ENCODE peak calls at places on chromosomes 4 and X, in eight cellular contexts. Z, F, C, O, I, X, L and J are unnamed samples.

GRCh38 chr4:83074086-83074704 is 39.2 kb downstream of the COPS4 start:
- DNase-seq in I (no peak), C (peak; percentile 79), F (no peak), Z (peak; percentile 90), L (peak; percentile 36), O (no peak), X (peak; percentile 26), J (peak; percentile 79)

GRCh38 chr4:26509681-26510333 is 19.5 kb upstream of the CCKAR start:
- DNase-seq in X (no peak), L (no peak), I (peak; percentile 40), C (no peak), O (no peak), F (no peak), Z (peak; percentile 64), J (peak; percentile 44)

GRCh38 chrX:36803151-36803550 is 205.0 kb upstream of the FAM47C start:
- DNase-seq in X (no peak), O (no peak), C (no peak), F (no peak), I (no peak), L (no peak), Z (no peak), J (no peak)

GRCh38 chr4:125323547-125324100 is 8.9 kb downstream of the FAT4 start:
- DNase-seq in L (no peak), F (no peak), C (peak; percentile 67), Z (peak; percentile 81), O (no peak), X (no peak), I (no peak), J (no peak)

GRCh38 chr4:107037188-107037587 is 1.1 kb upstream of the DKK2 start:
- DNase-seq in O (peak; percentile 65), X (no peak), Z (peak; percentile 33), F (peak; percentile 27), L (no peak), I (peak; percentile 59), C (peak; percentile 28), J (no peak)

GRCh38 chr4:9765091-9765490 is 16.3 kb upstream of the DRD5 start:
- DNase-seq in L (no peak), Z (peak; percentile 2), F (no peak), I (no peak), C (peak; percentile 37), X (no peak), O (no peak), J (no peak)

GRCh38 chrX:554271-554670 is 76.3 kb upstream of the SHOX start:
- DNase-seq in X (no peak), L (peak; percentile 16), Z (no peak), I (no peak), F (no peak), O (no peak), C (no peak), J (no peak)

GRCh38 chr4:138650917-138651564 is 364.5 kb upstream of the NOCT start:
- DNase-seq in F (no peak), L (no peak), C (peak; percentile 85), O (no peak), X (peak; percentile 97), I (no peak), Z (peak; percentile 91), J (peak; percentile 93)

GRCh38 chr4:146959692-146960091 is 14.0 kb upstream of the TTC29 start:
- DNase-seq in Z (peak; percentile 36), I (no peak), X (no peak), C (peak; percentile 48), L (no peak), F (no peak), O (no peak), J (no peak)

GRCh38 chr4:168725935-168726334 is 229.1 kb downstream of the PALLD start:
- DNase-seq in O (no peak), I (no peak), L (no peak), C (no peak), Z (no peak), F (no peak), X (no peak), J (no peak)

GRCh38 chr4:120857312-120857711 is 65.2 kb downstream of the PRDM5 start:
- DNase-seq in L (no peak), O (no peak), F (no peak), X (no peak), C (no peak), I (no peak), Z (peak; percentile 72), J (no peak)

GRCh38 chr4:63589796-63590195 is 819.5 kb downstream of the TECRL start:
- DNase-seq in I (no peak), O (no peak), C (no peak), X (no peak), L (no peak), Z (no peak), F (no peak), J (no peak)

GRCh38 chr4:175125410-175126068 is 207.4 kb downstream of the ADAM29 start:
- DNase-seq in I (no peak), L (no peak), X (no peak), Z (no peak), C (peak; percentile 52), O (no peak), F (no peak), J (no peak)

GRCh38 chrX:101764538-101764937 is 104.9 kb upstream of the ARMCX2 start:
- DNase-seq in Z (no peak), L (no peak), I (no peak), X (no peak), C (peak; percentile 3), O (no peak), F (no peak), J (no peak)

GRCh38 chr4:26729027-26729426 is 131.6 kb upstream of the STIM2 start:
- DNase-seq in F (no peak), L (no peak), C (no peak), X (no peak), Z (no peak), I (no peak), O (no peak), J (no peak)

GRCh38 chrX:56947695-56948094 is 47.6 kb downstream of the SPIN3 start:
- DNase-seq in O (no peak), Z (peak; percentile 32), X (no peak), I (no peak), F (no peak), L (no peak), C (no peak), J (peak; percentile 7)

GRCh38 chr4:20151436-20151835 is 100.3 kb upstream of the SLIT2 start:
- DNase-seq in L (no peak), X (no peak), Z (peak; percentile 14), O (no peak), F (no peak), I (no peak), C (no peak), J (no peak)

GRCh38 chrX:72132456-72132855 is 741 bp upstream of the RTL5 start:
- DNase-seq in Z (no peak), F (no peak), X (no peak), L (no peak), I (no peak), O (no peak), C (no peak), J (no peak)
- H3K4me3 ChIP-seq in Z (peak overlapping the region; percentile 63), F (peak overlapping the region; percentile 57), X (peak overlapping the region; percentile 54), L (no peak overlapping the region), I (no peak overlapping the region), O (no peak overlapping the region), C (peak overlapping the region; percentile 35), J (peak overlapping the region; percentile 27)

GRCh38 chrX:133570549-133570948 is 155.3 kb upstream of the GPC4 start:
- DNase-seq in I (no peak), C (no peak), O (no peak), L (no peak), Z (peak; percentile 47), X (no peak), F (no peak), J (peak; percentile 23)
- TF ChIP-seq CTCF in I (no peak), C (no peak), O (no peak), L (no peak), Z (no peak), X (no peak), F (no peak), J (no peak)

GRCh38 chr4:127672111-127672510 is 39.4 kb downstream of the INTU start:
- DNase-seq in F (no peak), C (no peak), L (no peak), Z (no peak), O (no peak), I (no peak), X (no peak), J (no peak)
- H3K4me3 ChIP-seq in F (no peak overlapping the region), C (no peak overlapping the region), L (no peak overlapping the region), Z (no peak overlapping the region), O (no peak overlapping the region), I (no peak overlapping the region), X (no peak overlapping the region), J (no peak overlapping the region)

DNA sequence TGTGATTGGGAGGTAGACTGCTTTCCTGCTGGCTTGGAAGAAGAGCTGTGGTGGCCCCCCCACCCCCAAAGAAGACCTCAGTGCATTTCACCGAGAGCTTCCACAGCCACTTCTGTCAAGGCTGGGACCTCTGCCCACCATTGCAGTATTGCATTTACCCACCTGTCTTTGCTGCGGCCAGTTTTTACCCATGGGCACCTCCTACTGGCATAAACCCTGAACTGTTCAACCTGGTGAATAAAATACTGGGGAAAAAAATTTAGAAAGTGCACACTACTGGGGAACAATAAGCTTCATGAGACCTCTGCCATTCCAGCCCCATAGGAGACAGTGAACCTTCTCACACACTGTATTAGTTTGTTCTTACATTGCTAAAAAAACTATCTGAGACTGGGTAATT is 40.3 kb downstream of the ARFIP1 start:
- DNase-seq in X (no peak), F (no peak), O (no peak), C (no peak), Z (no peak), L (no peak), I (no peak), J (no peak)
- TF ChIP-seq CTCF in X (no peak), F (no peak), O (no peak), C (peak; percentile 18), Z (no peak), L (no peak), I (no peak), J (no peak)

GRCh38 chrX:20116087-20116574 is 576 bp downstream of the MAP7D2 start:
- DNase-seq in Z (no peak), X (no peak), C (no peak), F (no peak), I (no peak), L (no peak), O (no peak), J (no peak)
- H3K4me3 ChIP-seq in Z (peak overlapping the region; percentile 33), X (peak overlapping the region; percentile 25), C (peak overlapping the region; percentile 41), F (peak overlapping the region; percentile 42), I (no peak overlapping the region), L (no peak overlapping the region), O (peak overlapping the region; percentile 13), J (peak overlapping the region; percentile 19)

DNA sequence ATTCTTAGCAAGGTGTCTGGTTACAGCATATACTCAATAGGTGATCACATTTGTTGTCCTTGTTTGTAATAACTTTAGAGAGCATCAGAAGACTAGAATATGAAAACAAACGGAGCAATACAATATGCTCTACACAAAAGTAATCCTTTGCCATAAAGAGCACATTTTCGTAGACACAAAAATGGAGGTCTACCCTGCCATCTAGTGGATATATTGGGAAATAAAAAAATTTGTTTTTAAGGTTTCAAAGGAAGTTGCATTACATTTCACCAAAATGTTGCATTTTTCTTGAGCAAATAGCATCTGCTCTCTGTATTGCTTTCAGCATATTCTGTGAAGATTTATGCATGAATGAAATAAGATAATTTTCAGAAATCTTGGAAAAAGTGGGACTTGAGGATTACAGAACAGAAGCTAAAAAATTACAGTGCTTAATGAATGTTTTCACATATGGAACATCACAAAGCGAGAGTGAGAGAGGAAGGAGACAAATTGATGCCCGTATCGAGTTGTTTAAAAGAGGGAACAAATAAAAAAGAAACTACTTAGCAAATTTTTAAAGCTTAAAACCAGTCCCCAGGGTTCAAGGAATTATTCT is 390.2 kb downstream of the ANKRD50 start:
- DNase-seq in Z (peak; percentile 83), F (no peak), O (no peak), I (no peak), C (no peak), X (no peak), L (no peak), J (no peak)
- TF ChIP-seq CTCF in Z (peak; percentile 38), F (peak; percentile 71), O (peak; percentile 60), I (peak; percentile 15), C (peak; percentile 26), X (peak; percentile 51), L (peak; percentile 43), J (peak; percentile 41)